ENCODE peak calls at places on chromosomes 6 and 20, in nine cellular contexts. One of them, this sample, is unnamed.

GRCh38 chr6:124076336-124077048 is 272.8 kb downstream of the NKAIN2 start:
- DNase-seq in IMR-90: no peak
- DNase-seq in GM12865: no peak
- DNase-seq in A549: no peak
- DNase-seq in fibroblast of mammary gland: peak
- DNase-seq in ovary: no peak
- DNase-seq in iPS DF 6.9: no peak
- DNase-seq in lower leg skin: no peak
- DNase-seq in skeletal muscle cell: no peak
- DNase-seq in this sample: no peak

GRCh38 chr6:42007286-42007685 is 43.0 kb upstream of the TAF8 start:
- DNase-seq in skeletal muscle cell: no peak
- DNase-seq in lower leg skin: no peak
- DNase-seq in fibroblast of mammary gland: no peak
- DNase-seq in GM12865: no peak
- DNase-seq in IMR-90: no peak
- DNase-seq in iPS DF 6.9: no peak
- DNase-seq in A549: no peak
- DNase-seq in ovary: no peak
- DNase-seq in this sample: no peak

GRCh38 chr6:39568896-39569295 is 156.3 kb downstream of the KIF6 start:
- DNase-seq in lower leg skin: no peak
- DNase-seq in skeletal muscle cell: peak
- DNase-seq in fibroblast of mammary gland: peak
- DNase-seq in GM12865: no peak
- DNase-seq in ovary: no peak
- DNase-seq in IMR-90: peak
- DNase-seq in iPS DF 6.9: no peak
- DNase-seq in A549: no peak
- DNase-seq in this sample: no peak

GRCh38 chr6:160139420-160139851 is 17.8 kb downstream of the SLC22A1 start:
- DNase-seq in IMR-90: peak
- DNase-seq in ovary: peak
- DNase-seq in iPS DF 6.9: no peak
- DNase-seq in A549: peak
- DNase-seq in lower leg skin: peak
- DNase-seq in fibroblast of mammary gland: peak
- DNase-seq in skeletal muscle cell: peak
- DNase-seq in GM12865: no peak
- DNase-seq in this sample: no peak

GRCh38 chr6:69570126-69570525 is 226.7 kb downstream of the LMBRD1 start:
- DNase-seq in iPS DF 6.9: no peak
- DNase-seq in fibroblast of mammary gland: no peak
- DNase-seq in ovary: no peak
- DNase-seq in skeletal muscle cell: no peak
- DNase-seq in GM12865: no peak
- DNase-seq in A549: no peak
- DNase-seq in lower leg skin: no peak
- DNase-seq in IMR-90: no peak
- DNase-seq in this sample: no peak

GRCh38 chr6:146127447-146128215 is 98.8 kb downstream of the GRM1 start:
- DNase-seq in IMR-90: no peak
- DNase-seq in ovary: no peak
- DNase-seq in GM12865: no peak
- DNase-seq in iPS DF 6.9: no peak
- DNase-seq in A549: no peak
- DNase-seq in fibroblast of mammary gland: no peak
- DNase-seq in lower leg skin: no peak
- DNase-seq in skeletal muscle cell: no peak
- DNase-seq in this sample: no peak

GRCh38 chr20:14919473-14920157 is 582.2 kb upstream of the FLRT3 start:
- DNase-seq in ovary: no peak
- DNase-seq in iPS DF 6.9: peak
- DNase-seq in lower leg skin: no peak
- DNase-seq in GM12865: no peak
- DNase-seq in IMR-90: no peak
- DNase-seq in fibroblast of mammary gland: peak
- DNase-seq in A549: no peak
- DNase-seq in skeletal muscle cell: no peak
- DNase-seq in this sample: no peak

GRCh38 chr6:93784794-93785757 is 365.7 kb upstream of the EPHA7 start:
- DNase-seq in iPS DF 6.9: no peak
- DNase-seq in GM12865: no peak
- DNase-seq in A549: no peak
- DNase-seq in skeletal muscle cell: peak
- DNase-seq in lower leg skin: peak
- DNase-seq in fibroblast of mammary gland: peak
- DNase-seq in ovary: no peak
- DNase-seq in IMR-90: no peak
- DNase-seq in this sample: no peak

GRCh38 chr6:26270121-26270861 is 94.7 kb upstream of the BTN3A2 start:
- DNase-seq in iPS DF 6.9: no peak
- DNase-seq in ovary: no peak
- DNase-seq in GM12865: peak
- DNase-seq in IMR-90: no peak
- DNase-seq in A549: no peak
- DNase-seq in fibroblast of mammary gland: peak
- DNase-seq in lower leg skin: no peak
- DNase-seq in skeletal muscle cell: no peak
- DNase-seq in this sample: peak

GRCh38 chr20:4195499-4195898 is 180.1 kb upstream of the RNF24 start:
- DNase-seq in skeletal muscle cell: no peak
- DNase-seq in ovary: no peak
- DNase-seq in IMR-90: peak
- DNase-seq in lower leg skin: no peak
- DNase-seq in iPS DF 6.9: no peak
- DNase-seq in A549: peak
- DNase-seq in fibroblast of mammary gland: peak
- DNase-seq in GM12865: no peak
- DNase-seq in this sample: no peak

GRCh38 chr6:9620687-9621086 is 794.2 kb downstream of the TFAP2A start:
- DNase-seq in GM12865: no peak
- DNase-seq in A549: no peak
- DNase-seq in iPS DF 6.9: no peak
- DNase-seq in skeletal muscle cell: no peak
- DNase-seq in lower leg skin: no peak
- DNase-seq in IMR-90: no peak
- DNase-seq in ovary: no peak
- DNase-seq in fibroblast of mammary gland: no peak
- DNase-seq in this sample: no peak

GRCh38 chr20:50658804-50659380 is 32.5 kb downstream of the RIPOR3 start:
- DNase-seq in lower leg skin: no peak
- DNase-seq in A549: no peak
- DNase-seq in ovary: no peak
- DNase-seq in iPS DF 6.9: no peak
- DNase-seq in IMR-90: no peak
- DNase-seq in fibroblast of mammary gland: no peak
- DNase-seq in skeletal muscle cell: no peak
- DNase-seq in GM12865: no peak
- DNase-seq in this sample: no peak

GRCh38 chr20:36467076-36467999 is 74.0 kb upstream of the MYL9 start:
- DNase-seq in IMR-90: no peak
- DNase-seq in GM12865: peak
- DNase-seq in iPS DF 6.9: no peak
- DNase-seq in skeletal muscle cell: no peak
- DNase-seq in lower leg skin: peak
- DNase-seq in fibroblast of mammary gland: peak
- DNase-seq in ovary: peak
- DNase-seq in A549: no peak
- DNase-seq in this sample: peak

GRCh38 chr6:5359413-5359812 is 98.1 kb downstream of the FARS2 start:
- DNase-seq in GM12865: no peak
- DNase-seq in skeletal muscle cell: no peak
- DNase-seq in iPS DF 6.9: no peak
- DNase-seq in fibroblast of mammary gland: no peak
- DNase-seq in IMR-90: no peak
- DNase-seq in lower leg skin: no peak
- DNase-seq in ovary: no peak
- DNase-seq in A549: no peak
- DNase-seq in this sample: no peak

GRCh38 chr6:119034827-119035458 is 43.5 kb downstream of the FAM184A start:
- DNase-seq in fibroblast of mammary gland: peak
- DNase-seq in skeletal muscle cell: no peak
- DNase-seq in GM12865: no peak
- DNase-seq in iPS DF 6.9: no peak
- DNase-seq in A549: no peak
- DNase-seq in lower leg skin: no peak
- DNase-seq in IMR-90: no peak
- DNase-seq in ovary: no peak
- DNase-seq in this sample: no peak

GRCh38 chr6:113668712-113669408 is 188.3 kb upstream of the MARCKS start:
- DNase-seq in IMR-90: no peak
- DNase-seq in skeletal muscle cell: no peak
- DNase-seq in lower leg skin: no peak
- DNase-seq in ovary: no peak
- DNase-seq in iPS DF 6.9: no peak
- DNase-seq in GM12865: peak
- DNase-seq in fibroblast of mammary gland: no peak
- DNase-seq in A549: no peak
- DNase-seq in this sample: no peak

GRCh38 chr6:13924949-13925881 is at the start of gene RNF182:
- DNase-seq in iPS DF 6.9: no peak
- DNase-seq in GM12865: no peak
- DNase-seq in IMR-90: no peak
- DNase-seq in A549: no peak
- DNase-seq in fibroblast of mammary gland: no peak
- DNase-seq in skeletal muscle cell: no peak
- DNase-seq in lower leg skin: no peak
- DNase-seq in ovary: no peak
- DNase-seq in this sample: no peak

GRCh38 chr6:48087448-48087847 is 23.5 kb downstream of the PTCHD4 start:
- DNase-seq in ovary: no peak
- DNase-seq in lower leg skin: no peak
- DNase-seq in iPS DF 6.9: no peak
- DNase-seq in skeletal muscle cell: no peak
- DNase-seq in A549: no peak
- DNase-seq in IMR-90: peak
- DNase-seq in fibroblast of mammary gland: peak
- DNase-seq in GM12865: peak
- DNase-seq in this sample: peak

GRCh38 chr20:3106658-3107463 is 22.3 kb upstream of the AVP start:
- DNase-seq in fibroblast of mammary gland: no peak
- DNase-seq in lower leg skin: no peak
- DNase-seq in iPS DF 6.9: no peak
- DNase-seq in IMR-90: no peak
- DNase-seq in skeletal muscle cell: no peak
- DNase-seq in ovary: no peak
- DNase-seq in A549: no peak
- DNase-seq in GM12865: no peak
- DNase-seq in this sample: no peak

GRCh38 chr6:100453701-100454521 is 10.8 kb downstream of the SIM1 start:
- DNase-seq in skeletal muscle cell: no peak
- DNase-seq in IMR-90: no peak
- DNase-seq in GM12865: no peak
- DNase-seq in lower leg skin: no peak
- DNase-seq in ovary: no peak
- DNase-seq in fibroblast of mammary gland: no peak
- DNase-seq in iPS DF 6.9: no peak
- DNase-seq in A549: no peak
- DNase-seq in this sample: no peak
- H3K4me3 ChIP-seq in skeletal muscle cell: no peak
- H3K4me3 ChIP-seq in IMR-90: no peak
- H3K4me3 ChIP-seq in GM12865: no peak
- H3K4me3 ChIP-seq in lower leg skin: no peak
- H3K4me3 ChIP-seq in ovary: no peak
- H3K4me3 ChIP-seq in fibroblast of mammary gland: no peak
- H3K4me3 ChIP-seq in iPS DF 6.9: no peak
- H3K4me3 ChIP-seq in A549: no peak
- H3K4me3 ChIP-seq in this sample: no peak

DNA sequence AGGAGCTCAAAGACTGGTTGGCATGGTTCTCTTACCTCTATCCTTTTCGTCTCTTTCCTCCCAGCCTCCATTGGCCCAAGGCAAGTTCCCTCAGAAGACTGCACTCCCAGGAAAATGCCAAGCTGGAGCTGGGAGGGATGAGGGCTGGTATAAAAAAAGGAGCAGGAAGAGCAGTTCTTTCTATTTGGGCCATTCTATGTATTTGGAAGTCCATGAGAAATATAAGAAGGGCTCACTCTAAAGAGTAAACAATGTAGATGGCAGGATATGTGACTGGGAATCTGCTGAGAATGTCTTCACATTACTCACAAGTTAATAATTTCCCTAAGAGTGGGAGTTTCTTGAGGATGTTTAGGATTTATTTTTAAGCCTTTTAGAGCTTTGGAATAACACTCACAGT is 36.6 kb upstream of the ADTRP start:
- DNase-seq in GM12865: no peak
- DNase-seq in ovary: no peak
- DNase-seq in fibroblast of mammary gland: peak
- DNase-seq in iPS DF 6.9: no peak
- DNase-seq in A549: peak
- DNase-seq in IMR-90: peak
- DNase-seq in skeletal muscle cell: peak
- DNase-seq in lower leg skin: no peak
- DNase-seq in this sample: no peak
- H3K4me3 ChIP-seq in GM12865: no peak
- H3K4me3 ChIP-seq in ovary: no peak
- H3K4me3 ChIP-seq in fibroblast of mammary gland: no peak
- H3K4me3 ChIP-seq in iPS DF 6.9: no peak
- H3K4me3 ChIP-seq in A549: peak
- H3K4me3 ChIP-seq in IMR-90: no peak
- H3K4me3 ChIP-seq in skeletal muscle cell: no peak
- H3K4me3 ChIP-seq in lower leg skin: no peak
- H3K4me3 ChIP-seq in this sample: no peak

GRCh38 chr6:108656834-108657233 is 96.1 kb downstream of the FOXO3 start:
- DNase-seq in skeletal muscle cell: no peak
- DNase-seq in lower leg skin: no peak
- DNase-seq in A549: no peak
- DNase-seq in ovary: no peak
- DNase-seq in GM12865: no peak
- DNase-seq in fibroblast of mammary gland: no peak
- DNase-seq in IMR-90: no peak
- DNase-seq in iPS DF 6.9: no peak
- DNase-seq in this sample: no peak
- H3K4me3 ChIP-seq in skeletal muscle cell: peak
- H3K4me3 ChIP-seq in lower leg skin: no peak
- H3K4me3 ChIP-seq in A549: no peak
- H3K4me3 ChIP-seq in ovary: peak
- H3K4me3 ChIP-seq in GM12865: no peak
- H3K4me3 ChIP-seq in fibroblast of mammary gland: peak
- H3K4me3 ChIP-seq in IMR-90: no peak
- H3K4me3 ChIP-seq in iPS DF 6.9: no peak
- H3K4me3 ChIP-seq in this sample: no peak

DNA sequence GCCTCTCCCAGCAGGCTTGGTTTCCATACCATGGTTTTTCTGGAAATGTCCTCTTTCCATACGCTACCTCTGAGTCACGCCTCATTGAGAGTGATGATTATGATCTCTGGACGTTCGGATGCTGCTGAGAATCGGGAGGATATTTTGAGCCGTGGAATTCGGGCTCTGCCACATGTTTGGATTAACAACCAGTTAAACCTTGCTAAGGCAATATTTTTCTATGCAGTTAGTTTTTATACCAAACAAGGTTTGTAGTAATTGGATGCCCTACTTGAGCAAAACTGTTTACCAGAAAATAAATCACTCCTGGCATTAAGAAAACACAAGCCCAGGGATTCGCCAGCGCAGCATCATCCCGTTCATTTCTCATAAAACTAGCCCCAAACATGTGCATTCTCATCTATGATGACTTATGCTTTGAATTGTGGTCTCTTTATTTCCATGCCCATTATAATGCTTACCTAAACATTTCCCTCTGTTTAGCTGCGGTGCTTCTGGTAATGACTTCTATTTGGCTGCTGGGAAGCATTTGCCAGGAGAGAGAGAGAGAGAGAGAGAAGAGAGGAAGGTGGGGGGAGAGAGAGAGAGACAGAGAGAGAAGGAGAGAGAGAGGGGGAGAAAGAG is 198.9 kb downstream of the CLIC5 start:
- DNase-seq in IMR-90: peak
- DNase-seq in iPS DF 6.9: no peak
- DNase-seq in ovary: no peak
- DNase-seq in skeletal muscle cell: no peak
- DNase-seq in lower leg skin: no peak
- DNase-seq in GM12865: no peak
- DNase-seq in fibroblast of mammary gland: no peak
- DNase-seq in A549: no peak
- DNase-seq in this sample: no peak
- H3K4me3 ChIP-seq in IMR-90: no peak
- H3K4me3 ChIP-seq in iPS DF 6.9: no peak
- H3K4me3 ChIP-seq in ovary: no peak
- H3K4me3 ChIP-seq in skeletal muscle cell: no peak
- H3K4me3 ChIP-seq in lower leg skin: no peak
- H3K4me3 ChIP-seq in GM12865: no peak
- H3K4me3 ChIP-seq in fibroblast of mammary gland: no peak
- H3K4me3 ChIP-seq in A549: no peak
- H3K4me3 ChIP-seq in this sample: no peak

This sample was measured in Jurkat, Clone E6-1.